ENCODE peak calls at places on chromosomes 4 and X, in six cellular contexts. D is neural progenitor cell, Y is mammary epithelial cell, Z is hepatocyte, V is PC-3, A is HCT116. N is an unnamed sample.

GRCh38 chrX:355329-356050 is 31.2 kb downstream of the PPP2R3B start:
- DNase-seq in Y (no peak), Z (no peak), V (no peak), A (no peak), D (no peak), N (no peak)

GRCh38 chr4:152102184-152103000 is 341.6 kb upstream of the GATB start:
- DNase-seq in V (peak), Y (peak), D (no peak), A (peak), Z (no peak), N (no peak)

GRCh38 chrX:119218198-119218597 is 17.9 kb upstream of the PGRMC1 start:
- DNase-seq in Y (no peak), D (no peak), Z (no peak), A (no peak), V (peak), N (no peak)

GRCh38 chr4:6937748-6938147 is 28.1 kb downstream of the TBC1D14 start:
- DNase-seq in A (no peak), V (no peak), Z (no peak), D (no peak), Y (no peak), N (no peak)

GRCh38 chr4:8215001-8215427 is 15.9 kb downstream of the SH3TC1 start:
- DNase-seq in A (no peak), V (no peak), Y (no peak), D (no peak), Z (peak), N (no peak)

GRCh38 chr4:15368906-15369305 is 58.9 kb upstream of the C1QTNF7 start:
- DNase-seq in Z (no peak), V (peak), Y (peak), D (no peak), A (no peak), N (no peak)

GRCh38 chr4:109981936-109982335 is 69.3 kb downstream of the EGF start:
- DNase-seq in D (no peak), A (no peak), V (no peak), Y (no peak), Z (no peak), N (no peak)

GRCh38 chrX:41785685-41786084 is 61.7 kb downstream of the GPR82 start:
- DNase-seq in V (peak), Z (no peak), D (no peak), Y (peak), A (no peak), N (no peak)

GRCh38 chr4:27684501-27685077 is 823.9 kb downstream of the STIM2 start:
- DNase-seq in Z (peak), Y (peak), D (peak), A (peak), V (peak), N (no peak)

GRCh38 chrX:16822723-16823122 is 36.5 kb downstream of the TXLNG start:
- DNase-seq in Y (peak), Z (no peak), V (peak), D (no peak), A (no peak), N (no peak)

GRCh38 chr4:100795581-100795980 is 277.8 kb upstream of the EMCN start:
- DNase-seq in A (no peak), Y (no peak), V (no peak), D (no peak), Z (no peak), N (no peak)

GRCh38 chr4:74283614-74284013 is 24.7 kb upstream of the EPGN start:
- DNase-seq in Z (no peak), V (peak), A (peak), D (no peak), Y (peak), N (no peak)

GRCh38 chr4:103079621-103080020 is 3.1 kb upstream of the SLC9B2 start:
- DNase-seq in A (no peak), V (no peak), Z (no peak), Y (no peak), D (no peak), N (no peak)

GRCh38 chrX:45818913-45819312 is 618.2 kb upstream of the DIPK2B start:
- DNase-seq in D (no peak), A (no peak), V (no peak), Y (no peak), Z (no peak), N (no peak)

GRCh38 chr4:7379719-7380118 is 55.0 kb downstream of the PSAPL1 start:
- DNase-seq in D (no peak), Y (no peak), Z (no peak), A (no peak), V (no peak), N (no peak)

GRCh38 chr4:8703857-8704495 is 111.4 kb downstream of the CPZ start:
- DNase-seq in V (no peak), Y (no peak), Z (no peak), D (no peak), A (no peak), N (no peak)

GRCh38 chrX:29890004-29890403 is 325.4 kb upstream of the MAGEB2 start:
- DNase-seq in D (peak), A (no peak), Y (no peak), Z (no peak), V (no peak), N (no peak)

GRCh38 chr4:150316332-150317205 is 238.3 kb downstream of the DCLK2 start:
- DNase-seq in D (no peak), Y (no peak), Z (no peak), A (no peak), V (no peak), N (no peak)

GRCh38 chr4:170420255-170420693 is 330.5 kb upstream of the AADAT start:
- DNase-seq in Z (peak), A (no peak), V (peak), Y (no peak), D (no peak), N (no peak)

GRCh38 chr4:2650276-2650675 is 105.9 kb downstream of the TNIP2 start:
- DNase-seq in V (no peak), Z (no peak), Y (no peak), D (no peak), A (no peak), N (no peak)

GRCh38 chrX:129000018-129000417 is 523.3 kb downstream of the SMARCA1 start:
- DNase-seq in D (no peak), Z (no peak), A (no peak), Y (no peak), V (no peak), N (no peak)

GRCh38 chr4:91058345-91058744 is 931.2 kb downstream of the CCSER1 start:
- DNase-seq in D (no peak), V (peak), Z (no peak), A (no peak), Y (peak), N (no peak)

GRCh38 chr4:128812360-128812958 is 3.0 kb downstream of the JADE1 start:
- DNase-seq in A (peak), D (peak), V (peak), Y (peak), Z (peak), N (no peak)

GRCh38 chr4:130073145-130073790 is 977.3 kb downstream of the C4orf33 start:
- DNase-seq in D (no peak), Y (no peak), V (no peak), Z (peak), A (no peak), N (no peak)

GRCh38 chrX:20067709-20068315 is 48.9 kb downstream of the MAP7D2 start:
- DNase-seq in Z (peak), A (peak), D (no peak), Y (peak), V (peak), N (no peak)

GRCh38 chr4:8239661-8240060 is 29.9 kb upstream of the HTRA3 start:
- DNase-seq in V (no peak), A (no peak), Z (no peak), Y (no peak), D (no peak), N (no peak)

GRCh38 chr4:163988391-163988790 is 493.9 kb downstream of the TMA16 start:
- DNase-seq in A (no peak), Z (no peak), D (peak), V (no peak), Y (no peak), N (no peak)

GRCh38 chr4:178462710-178463109 is 1020.5 kb upstream of the AGA start:
- DNase-seq in D (no peak), Y (no peak), Z (no peak), V (peak), A (no peak), N (no peak)
- H3K27ac ChIP-seq in D (no peak), Y (no peak), Z (no peak), V (no peak), A (no peak), N (no peak)

GRCh38 chr4:24914460-24914859 is 1.6 kb upstream of the CCDC149 start:
- DNase-seq in V (no peak), D (no peak), Y (peak), A (no peak), Z (no peak), N (no peak)

GRCh38 chr4:24913099-24913445 is 230 bp upstream of the CCDC149 start:
- DNase-seq in Z (no peak), Y (no peak), V (no peak), D (no peak), A (no peak), N (no peak)

GRCh38 chr4:24915121-24915922 is 2.5 kb upstream of the CCDC149 start:
- DNase-seq in Y (no peak), D (peak), Z (peak), A (no peak), V (peak), N (no peak)

GRCh38 chr4:24910504-24910903 is 2.3 kb downstream of the CCDC149 start:
- DNase-seq in A (no peak), D (no peak), Y (no peak), V (no peak), Z (no peak), N (no peak)

DNA sequence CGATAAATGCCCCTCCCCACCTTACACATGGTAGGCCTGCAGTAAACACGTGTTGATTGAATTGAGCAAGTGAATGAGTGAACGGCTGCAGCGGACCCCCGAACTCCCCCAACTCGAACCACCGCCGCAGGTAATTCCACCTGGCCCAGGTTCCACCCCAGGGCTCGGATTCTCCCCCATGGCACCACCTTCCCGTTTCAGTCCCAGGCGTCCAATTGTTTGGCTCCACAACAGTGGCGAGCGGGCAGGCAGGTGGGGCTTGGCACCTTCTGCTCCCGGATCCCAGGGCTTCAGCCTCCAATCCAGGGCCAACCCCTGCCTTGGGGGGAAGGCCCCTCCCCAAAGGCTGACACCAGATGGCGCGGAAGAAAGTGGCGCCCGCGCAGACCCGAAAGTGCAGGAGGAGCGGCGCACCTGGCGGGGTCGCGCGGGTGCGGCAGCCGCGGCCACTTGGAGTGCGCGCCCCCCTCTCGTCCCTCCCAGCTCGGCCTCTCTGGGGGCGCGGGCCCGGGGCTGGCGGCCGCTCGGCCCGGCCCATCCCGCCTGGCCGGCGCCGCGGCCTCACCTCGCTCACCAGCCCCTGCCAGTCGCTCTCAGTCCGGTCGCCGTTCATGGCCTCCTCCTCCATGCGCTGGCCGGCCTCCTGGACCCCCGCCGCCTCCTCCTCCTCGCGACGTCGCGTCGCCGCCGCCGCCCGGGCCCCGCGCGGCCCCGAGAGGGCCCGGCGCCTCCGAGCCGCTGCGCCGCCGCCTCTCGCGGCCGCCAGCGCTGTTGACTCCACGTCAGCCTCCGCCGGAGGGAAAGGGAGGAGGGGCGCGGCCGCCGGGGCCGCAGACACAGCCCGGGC is at the start of gene CCDC149:
- DNase-seq in A (peak), V (peak), D (peak), Y (peak), Z (peak), N (no peak)
- TF ChIP-seq EZH2 in A (no peak), V (no peak), D (no peak), Y (no peak), Z (no peak), N (no peak)

GRCh38 chr4:98659741-98660507 is 1.5 kb upstream of the TSPAN5 start:
- DNase-seq in D (no peak), A (no peak), Z (peak), Y (peak), V (peak), N (no peak)
- H3K27ac ChIP-seq in D (no peak), A (peak), Z (peak), Y (no peak), V (peak), N (no peak)

GRCh38 chrX:25016361-25016671 is 551 bp upstream of the ARX start:
- DNase-seq in V (no peak), D (peak), Y (no peak), A (no peak), Z (no peak), N (no peak)

GRCh38 chrX:25015486-25016360 is at the start of gene ARX:
- DNase-seq in A (peak), D (peak), V (no peak), Z (peak), Y (peak), N (no peak)

GRCh38 chrX:25017667-25018247 is 2.0 kb upstream of the ARX start:
- DNase-seq in D (peak), Z (no peak), V (no peak), A (no peak), Y (no peak), N (no peak)

GRCh38 chrX:25018682-25019081 is 2.9 kb upstream of the ARX start:
- DNase-seq in V (no peak), D (no peak), Z (no peak), A (no peak), Y (no peak), N (no peak)

DNA sequence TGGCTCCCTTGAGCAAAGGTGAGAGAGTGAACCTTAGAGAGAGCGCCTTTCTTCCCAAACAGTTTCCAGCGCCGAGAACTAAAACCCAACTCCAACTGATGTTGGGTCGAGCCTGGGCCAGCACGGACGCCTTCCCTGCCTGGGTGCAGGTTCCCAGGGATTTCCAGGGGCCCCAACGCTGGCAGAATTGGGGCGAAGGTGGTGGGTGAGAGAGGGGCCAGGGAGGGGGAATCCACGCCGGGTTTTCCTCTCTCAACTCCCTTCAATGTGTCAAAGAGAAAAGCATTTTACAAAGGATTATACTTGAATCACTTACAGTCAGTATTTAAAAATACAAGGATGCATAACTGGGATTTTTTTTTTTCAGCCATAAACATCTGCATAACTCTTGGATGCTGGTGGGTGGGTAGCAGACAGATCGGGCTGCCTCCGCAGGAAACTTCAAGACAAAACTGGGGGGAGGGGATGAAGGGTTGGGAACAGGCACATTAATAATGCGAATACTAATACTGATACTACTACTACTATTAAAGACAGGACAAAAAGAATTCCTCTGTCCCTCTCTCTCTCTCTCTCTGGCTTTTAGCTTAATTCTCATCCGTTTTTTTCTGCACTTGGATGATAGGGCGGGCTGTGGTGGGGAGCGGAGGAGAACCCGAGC is 1.3 kb upstream of the ARX start:
- DNase-seq in A (no peak), D (peak), V (no peak), Y (no peak), Z (no peak), N (no peak)
- TF ChIP-seq EZH2 in A (no peak), D (no peak), V (no peak), Y (no peak), Z (no peak), N (no peak)

GRCh38 chr4:172762902-172763301 is 405.7 kb upstream of the GALNT7 start:
- DNase-seq in V (no peak), Z (no peak), D (no peak), Y (no peak), A (no peak), N (no peak)
- H3K27ac ChIP-seq in V (no peak), Z (no peak), D (no peak), Y (no peak), A (no peak), N (no peak)

GRCh38 chrX:69504626-69505612 is 793 bp downstream of the NALF2 start:
- DNase-seq in A (no peak), D (peak), V (no peak), Y (no peak), Z (peak), N (no peak)
- TF ChIP-seq EZH2 in A (no peak), D (no peak), V (no peak), Y (no peak), Z (no peak), N (no peak)

DNA sequence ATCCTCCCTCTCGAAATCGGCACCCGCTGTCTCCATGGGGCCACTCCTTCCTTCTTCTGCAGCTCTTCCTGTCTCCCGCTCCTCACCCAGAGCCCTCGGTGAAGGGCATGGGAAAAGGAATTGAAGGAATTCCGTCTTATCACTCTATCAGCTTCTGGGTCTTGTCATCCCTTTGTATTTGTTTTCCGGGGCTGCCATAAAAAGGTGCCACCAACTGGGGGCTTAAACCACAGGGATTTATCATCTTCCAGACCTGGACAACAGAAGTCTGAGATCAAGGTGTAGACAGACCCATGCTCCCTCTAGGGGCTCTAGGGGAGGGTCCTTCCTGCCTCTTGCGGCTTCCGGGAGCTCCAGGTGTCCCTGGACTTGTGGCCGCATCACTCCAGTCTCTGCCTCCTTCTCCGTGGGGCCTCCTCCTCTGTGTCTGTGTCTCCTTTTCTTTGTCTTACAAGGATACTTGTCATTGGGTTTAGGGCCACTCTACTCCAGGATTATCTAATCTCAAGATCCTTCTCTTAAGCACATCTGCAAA is 24.0 kb downstream of the CD99 start:
- DNase-seq in A (no peak), D (no peak), V (no peak), Z (no peak), Y (no peak), N (no peak)
- H3K27ac ChIP-seq in A (no peak), D (no peak), V (no peak), Z (no peak), Y (no peak), N (no peak)

DNA sequence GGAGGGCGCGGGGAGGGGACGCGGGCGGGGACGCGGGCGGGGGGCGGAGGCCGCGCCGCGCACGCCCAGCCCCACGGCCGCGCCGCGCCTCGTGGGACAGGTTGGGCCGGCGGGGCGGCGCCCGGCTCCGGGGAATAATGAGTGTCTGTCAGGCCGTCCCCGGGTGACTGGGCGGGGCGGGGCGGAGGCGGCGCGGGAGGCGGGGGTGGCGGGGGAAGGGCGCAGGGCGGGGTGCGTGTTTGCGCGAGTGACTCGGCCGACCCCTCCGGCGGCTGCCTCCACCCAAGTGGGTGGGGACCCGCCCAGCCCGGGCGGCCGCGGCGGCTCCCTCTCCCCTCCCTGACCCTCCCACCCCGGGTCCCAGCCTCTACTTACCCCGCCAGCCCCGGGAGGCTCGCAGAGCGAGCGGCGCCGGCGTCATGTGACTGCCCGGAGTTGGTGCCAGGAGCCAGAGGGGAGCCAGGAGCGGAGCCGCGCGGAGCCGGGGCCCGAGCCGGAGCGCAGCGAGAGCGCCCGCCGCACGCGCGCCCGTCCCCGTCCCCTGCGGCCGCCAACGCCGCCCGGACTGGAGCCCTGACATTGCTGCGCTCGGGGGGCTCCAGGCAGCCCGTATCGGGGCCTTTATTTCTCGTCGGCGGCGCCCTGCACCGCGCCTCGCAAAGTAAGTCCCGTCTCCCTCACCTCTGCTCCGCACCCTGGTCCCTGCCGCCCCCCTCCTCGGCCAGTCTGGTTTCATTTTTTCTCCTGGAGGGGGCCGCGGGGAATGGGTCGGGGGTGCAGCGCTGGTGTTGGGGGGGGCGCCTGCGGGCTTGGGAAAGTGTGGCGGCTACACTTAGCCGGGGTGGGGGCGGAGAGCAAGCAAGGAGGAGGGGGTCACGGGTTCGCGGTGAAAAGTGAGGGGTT is at the start of gene KLF3:
- DNase-seq in Z (peak), A (peak), V (peak), D (peak), Y (peak), N (no peak)
- TF ChIP-seq EZH2 in Z (no peak), A (no peak), V (no peak), D (no peak), Y (no peak), N (no peak)